ENCODE peak calls at places on chromosomes 1 and 21, in eight cellular contexts. V is pons, F is fibroblast of lung, Y is ovary, D is AG08396, H is amniotic stem cell, A is MCF 10A, N is HT1080. S is an unnamed sample.

GRCh38 chr1:115978292-115978941 is 2.1 kb downstream of the SLC22A15 start:
- DNase-seq in V (peak), F (no peak), Y (no peak), D (no peak), H (no peak), A (no peak), N (no peak), S (no peak)

GRCh38 chr21:29189358-29189757 is 58.9 kb downstream of the MAP3K7CL start:
- DNase-seq in V (no peak), F (no peak), Y (no peak), D (no peak), H (no peak), A (no peak), N (peak), S (no peak)

GRCh38 chr1:226128487-226129075 is 58.0 kb downstream of the ACBD3 start:
- DNase-seq in V (no peak), F (peak), Y (no peak), D (peak), H (no peak), A (peak), N (no peak), S (peak)

GRCh38 chr1:20229191-20229590 is 42.9 kb upstream of the PLA2G2C start:
- DNase-seq in V (no peak), F (no peak), Y (no peak), D (no peak), H (no peak), A (no peak), N (no peak), S (no peak)

GRCh38 chr1:181485276-181486097 is 2.2 kb downstream of the CACNA1E start:
- DNase-seq in V (no peak), F (no peak), Y (no peak), D (peak), H (no peak), A (no peak), N (no peak), S (no peak)

GRCh38 chr1:84363622-84364021 is 34.7 kb upstream of the DNASE2B start:
- DNase-seq in V (no peak), F (no peak), Y (no peak), D (no peak), H (no peak), A (no peak), N (no peak), S (no peak)

GRCh38 chr1:58430355-58431335 is 115.9 kb downstream of the OMA1 start:
- DNase-seq in V (peak), F (no peak), Y (no peak), D (no peak), H (no peak), A (no peak), N (no peak), S (no peak)

GRCh38 chr1:57489342-57490036 is 65.6 kb upstream of the DAB1 start:
- DNase-seq in V (no peak), F (peak), Y (no peak), D (peak), H (peak), A (peak), N (peak), S (no peak)

GRCh38 chr1:184388671-184389292 is 2.0 kb downstream of the C1orf21 start:
- DNase-seq in V (peak), F (no peak), Y (no peak), D (no peak), H (no peak), A (no peak), N (no peak), S (no peak)

GRCh38 chr1:25094995-25095394 is 137.3 kb downstream of the SYF2 start:
- DNase-seq in V (no peak), F (no peak), Y (no peak), D (no peak), H (no peak), A (no peak), N (no peak), S (no peak)

GRCh38 chr1:163650624-163651023 is 328.9 kb downstream of the NUF2 start:
- DNase-seq in V (no peak), F (no peak), Y (no peak), D (no peak), H (no peak), A (peak), N (no peak), S (no peak)

GRCh38 chr1:1432951-1433803 is 2.3 kb upstream of the VWA1 start:
- DNase-seq in V (peak), F (no peak), Y (peak), D (peak), H (no peak), A (no peak), N (no peak), S (peak)

GRCh38 chr1:205983925-205984725 is 19.1 kb downstream of the RAB7B start:
- DNase-seq in V (peak), F (peak), Y (peak), D (peak), H (peak), A (peak), N (peak), S (peak)

GRCh38 chr1:32937061-32937460 is 27.5 kb downstream of the RNF19B start:
- DNase-seq in V (no peak), F (no peak), Y (no peak), D (no peak), H (no peak), A (no peak), N (no peak), S (no peak)

GRCh38 chr1:44405804-44406743 is 1.0 kb downstream of the RNF220 start:
- DNase-seq in V (peak), F (peak), Y (no peak), D (no peak), H (no peak), A (peak), N (no peak), S (no peak)

GRCh38 chr1:174243451-174244000 is 84.2 kb downstream of the RABGAP1L start:
- DNase-seq in V (no peak), F (peak), Y (no peak), D (no peak), H (no peak), A (no peak), N (no peak), S (no peak)

GRCh38 chr21:38716942-38717341 is 88.8 kb upstream of the ETS2 start:
- DNase-seq in V (no peak), F (no peak), Y (no peak), D (peak), H (no peak), A (peak), N (peak), S (no peak)

GRCh38 chr1:44849575-44850132 is 6.6 kb upstream of the PTCH2 start:
- DNase-seq in V (no peak), F (no peak), Y (no peak), D (no peak), H (no peak), A (no peak), N (no peak), S (no peak)

GRCh38 chr1:229884765-229885164 is 182.3 kb upstream of the GALNT2 start:
- DNase-seq in V (no peak), F (no peak), Y (no peak), D (no peak), H (no peak), A (no peak), N (no peak), S (no peak)

GRCh38 chr1:14486401-14487110 is 111.9 kb upstream of the KAZN start:
- DNase-seq in V (no peak), F (peak), Y (peak), D (peak), H (peak), A (peak), N (peak), S (peak)

GRCh38 chr1:26856181-26856580 is 6.8 kb upstream of the SFN start:
- DNase-seq in V (no peak), F (no peak), Y (no peak), D (no peak), H (no peak), A (no peak), N (no peak), S (no peak)

GRCh38 chr1:234535763-234536515 is 57.0 kb upstream of the TARBP1 start:
- DNase-seq in V (peak), F (peak), Y (peak), D (peak), H (no peak), A (peak), N (no peak), S (peak)